ENCODE peak calls at places on chromosomes 16 and 17, in five cellular contexts. U is NCI-H1417, W is DMS153, L is midbrain, Y is NCI-H510A. R is an unnamed sample.
A peak's percentile ranks its signal among the peaks of the same experiment; 100 is the strongest.

GRCh38 chr16:4688674-4689045 is 4.7 kb upstream of the NUDT16L1 start:
- DNase-seq in L (no peak), W (no peak), Y (no peak), U (no peak), R (no peak)

GRCh38 chr17:68709995-68710780 is 109.0 kb upstream of the FAM20A start:
- DNase-seq in U (no peak), Y (no peak), L (no peak), W (no peak), R (no peak)

GRCh38 chr17:66805567-66805966 is 29.4 kb upstream of the CACNG5 start:
- DNase-seq in W (peak; percentile 72), Y (peak; percentile 44), U (peak; percentile 20), L (no peak), R (no peak)

GRCh38 chr17:57273471-57273870 is 17.1 kb downstream of the MSI2 start:
- DNase-seq in U (no peak), Y (no peak), L (no peak), W (no peak), R (no peak)

GRCh38 chr16:49128740-49129139 is 152.9 kb downstream of the CBLN1 start:
- DNase-seq in Y (no peak), L (no peak), U (no peak), W (no peak), R (no peak)

GRCh38 chr16:66121466-66121865 is 245.0 kb upstream of the CDH5 start:
- DNase-seq in W (no peak), Y (no peak), U (no peak), L (no peak), R (no peak)

GRCh38 chr17:44557653-44558285 is 485 bp downstream of the FZD2 start:
- DNase-seq in W (no peak), U (peak; percentile 70), Y (peak; percentile 14), L (no peak), R (no peak)

GRCh38 chr16:9134739-9135138 is 43.3 kb downstream of the HAPSTR1 start:
- DNase-seq in Y (peak; percentile 37), W (peak; percentile 32), L (peak; percentile 20), U (peak; percentile 63), R (peak; percentile 23)

GRCh38 chr17:50703162-50703561 is 4.6 kb downstream of the ANKRD40 start:
- DNase-seq in Y (no peak), W (no peak), U (no peak), L (no peak), R (no peak)

GRCh38 chr16:66740010-66740409 is 11.4 kb downstream of the DYNC1LI2 start:
- DNase-seq in U (peak; percentile 29), L (peak; percentile 36), W (no peak), Y (no peak), R (no peak)

GRCh38 chr17:40313660-40314556 is 4.9 kb downstream of the RARA start:
- DNase-seq in U (peak; percentile 83), Y (peak; percentile 69), W (no peak), L (no peak), R (no peak)

GRCh38 chr16:28985206-28985605 is 354 bp downstream of the LAT start:
- DNase-seq in L (no peak), U (no peak), W (no peak), Y (no peak), R (no peak)

GRCh38 chr17:17675416-17675815 is 5.8 kb upstream of the RAI1 start:
- DNase-seq in L (no peak), U (no peak), Y (no peak), W (no peak), R (no peak)

GRCh38 chr16:23836404-23837291 is 865 bp downstream of the PRKCB start:
- DNase-seq in L (no peak), W (no peak), U (no peak), Y (no peak), R (peak; percentile 23)

GRCh38 chr16:84024854-84025253 is 17.7 kb downstream of the SLC38A8 start:
- DNase-seq in Y (no peak), W (no peak), U (no peak), L (no peak), R (no peak)

GRCh38 chr16:17029602-17030350 is 441.0 kb downstream of the XYLT1 start:
- DNase-seq in Y (no peak), W (no peak), U (no peak), L (no peak), R (no peak)

GRCh38 chr17:62781826-62782225 is 26.3 kb downstream of the MARCHF10 start:
- DNase-seq in W (no peak), Y (no peak), L (no peak), U (no peak), R (no peak)

GRCh38 chr17:83064021-83064731 is 15.2 kb upstream of the METRNL start:
- DNase-seq in L (no peak), Y (no peak), W (no peak), U (no peak), R (no peak)

GRCh38 chr16:31785126-31785525 is 88.5 kb upstream of the ZNF267 start:
- DNase-seq in Y (no peak), L (no peak), W (no peak), U (no peak), R (no peak)

GRCh38 chr17:66941773-66942452 is 22.6 kb upstream of the CACNG4 start:
- DNase-seq in U (no peak), W (no peak), Y (no peak), L (no peak), R (no peak)

GRCh38 chr17:31552568-31552967 is 161.1 kb downstream of the RAB11FIP4 start:
- DNase-seq in U (no peak), Y (no peak), L (no peak), W (no peak), R (no peak)

GRCh38 chr17:56153215-56153614 is at the start of gene ANKFN1:
- DNase-seq in L (peak; percentile 18), W (no peak), Y (no peak), U (peak; percentile 22), R (no peak)

GRCh38 chr17:28255616-28256015 is 63.4 kb upstream of the TMEM97 start:
- DNase-seq in L (no peak), W (no peak), Y (no peak), U (no peak), R (no peak)

GRCh38 chr16:66923247-66923851 is 2.0 kb downstream of the RRAD start:
- DNase-seq in W (peak; percentile 49), Y (no peak), U (peak; percentile 6), L (peak; percentile 22), R (no peak)

GRCh38 chr16:10983175-10983558 is 38.8 kb downstream of the CLEC16A start:
- DNase-seq in L (no peak), W (no peak), Y (no peak), U (peak; percentile 6), R (no peak)

GRCh38 chr17:30942311-30943079 is 20.8 kb downstream of the ADAP2 start:
- DNase-seq in W (no peak), Y (no peak), L (no peak), U (no peak), R (no peak)

GRCh38 chr17:4948997-4949320 is 629 bp upstream of the PFN1 start:
- DNase-seq in W (peak; percentile 53), Y (peak; percentile 76), U (peak; percentile 80), L (no peak), R (peak; percentile 74)

GRCh38 chr17:72683506-72684404 is 408.7 kb downstream of the SLC39A11 start:
- DNase-seq in W (peak; percentile 73), L (no peak), U (peak; percentile 28), Y (peak; percentile 31), R (no peak)

R was measured in central memory CD8-positive, alpha-beta T cell.